ENCODE peak calls at places on chromosomes 11 and 22, in eight cellular contexts. S is psoas muscle; M is activated T-helper 1 cell treated with anti-CD3 and anti-CD28 coated beads, Interleukin-12 subunit alpha, Interleukin-12 subunit beta, Interleukin-2, Interleukin-4 antibody, amounts not matched to agents 30 ng/mL and 10 ng/mL and 1 ng/mL, durations not matched to agents 14 hours and 24 hours and 36 hours; W is MCF 10A; R is stimulated activated CD4-positive, alpha-beta T cell treated with anti-CD3 and anti-CD28 coated beads, Interleukin-2, amount 100 ng/mL, for 48 hours; I is body of pancreas; N is mucosa of descending colon; H is germinal center. G is an unnamed sample.

GRCh38 chr22:31585161-31585859 is 76.7 kb downstream of the PISD start:
- DNase-seq in S (no peak), M (no peak), W (peak), R (peak), I (no peak), N (no peak), H (no peak), G (no peak)

GRCh38 chr22:49934144-49934890 is 15.9 kb downstream of the CRELD2 start:
- DNase-seq in S (peak), M (no peak), W (peak), R (no peak), I (peak), N (peak), H (no peak), G (peak)

GRCh38 chr11:64285885-64286800 is 495 bp downstream of the GPR137 start:
- DNase-seq in S (peak), M (no peak), W (peak), R (no peak), I (peak), N (no peak), H (peak), G (no peak)

GRCh38 chr11:134585666-134586285 is 173.7 kb upstream of the B3GAT1 start:
- DNase-seq in S (no peak), M (no peak), W (no peak), R (no peak), I (no peak), N (no peak), H (no peak), G (no peak)

GRCh38 chr22:49527611-49528419 is 299.9 kb downstream of the BRD1 start:
- DNase-seq in S (no peak), M (no peak), W (no peak), R (no peak), I (no peak), N (no peak), H (no peak), G (no peak)

GRCh38 chr11:115226556-115226955 is 277.7 kb downstream of the CADM1 start:
- DNase-seq in S (no peak), M (no peak), W (peak), R (no peak), I (no peak), N (no peak), H (no peak), G (no peak)

GRCh38 chr11:94486068-94486467 is 7.6 kb downstream of the MRE11 start:
- DNase-seq in S (no peak), M (no peak), W (no peak), R (no peak), I (no peak), N (no peak), H (no peak), G (no peak)

GRCh38 chr11:77141034-77141433 is 13.0 kb downstream of the MYO7A start:
- DNase-seq in S (no peak), M (no peak), W (no peak), R (no peak), I (no peak), N (no peak), H (no peak), G (no peak)

GRCh38 chr11:9092085-9092484 is 686 bp upstream of the SCUBE2 start:
- DNase-seq in S (no peak), M (no peak), W (no peak), R (no peak), I (no peak), N (no peak), H (no peak), G (no peak)

GRCh38 chr11:76621866-76622265 is 48.7 kb downstream of the LRRC32 start:
- DNase-seq in S (no peak), M (no peak), W (no peak), R (no peak), I (no peak), N (no peak), H (no peak), G (no peak)

GRCh38 chr22:37179622-37180420 is 8.2 kb downstream of the C1QTNF6 start:
- DNase-seq in S (peak), M (no peak), W (no peak), R (no peak), I (no peak), N (peak), H (no peak), G (no peak)

GRCh38 chr11:120178441-120179070 is 32.3 kb upstream of the OAF start:
- DNase-seq in S (no peak), M (no peak), W (no peak), R (no peak), I (no peak), N (no peak), H (no peak), G (no peak)

GRCh38 chr11:82682003-82682751 is 51.5 kb downstream of the FAM181B start:
- DNase-seq in S (no peak), M (no peak), W (peak), R (no peak), I (no peak), N (no peak), H (peak), G (no peak)

GRCh38 chr22:30826670-30827355 is 132.1 kb downstream of the OSBP2 start:
- DNase-seq in S (no peak), M (no peak), W (no peak), R (no peak), I (no peak), N (no peak), H (no peak), G (peak)

GRCh38 chr11:125373426-125374391 is 122.4 kb downstream of the FEZ1 start:
- DNase-seq in S (no peak), M (no peak), W (no peak), R (no peak), I (no peak), N (no peak), H (no peak), G (no peak)

GRCh38 chr11:37496196-37496595 is 898.2 kb upstream of the RAG2 start:
- DNase-seq in S (no peak), M (no peak), W (no peak), R (no peak), I (no peak), N (no peak), H (no peak), G (no peak)

GRCh38 chr11:86990520-86990919 is 35.3 kb upstream of the FZD4 start:
- DNase-seq in S (no peak), M (no peak), W (peak), R (no peak), I (no peak), N (no peak), H (no peak), G (no peak)

G was measured in stomach.